ENCODE peak calls at places on chromosomes 3 and 15, in nine cellular contexts. O is gastrocnemius medialis, U is stomach, X is WERI-Rb-1, D is cardiac fibroblast, H is psoas muscle, W is ovary, I is fibroblast of the aortic adventitia, E is endodermal cell. A is an unnamed sample.

GRCh38 chr3:114442251-114442650 is 148.4 kb downstream of the TIGIT start:
- DNase-seq in O (no peak), U (no peak), X (no peak), D (peak; percentile 54), H (no peak), W (no peak), I (peak; percentile 57), E (no peak), A (no peak)

GRCh38 chr3:107242579-107242978 is 134.7 kb upstream of the CCDC54 start:
- DNase-seq in O (no peak), U (no peak), X (no peak), D (no peak), H (no peak), W (no peak), I (no peak), E (no peak), A (no peak)

GRCh38 chr3:167684389-167684993 is 30.7 kb upstream of the WDR49 start:
- DNase-seq in O (no peak), U (no peak), X (peak; percentile 35), D (peak; percentile 81), H (no peak), W (no peak), I (peak; percentile 73), E (peak; percentile 82), A (peak; percentile 16)

GRCh38 chr3:13112521-13113345 is 39.5 kb upstream of the IQSEC1 start:
- DNase-seq in O (no peak), U (no peak), X (peak; percentile 5), D (no peak), H (no peak), W (no peak), I (no peak), E (no peak), A (no peak)

GRCh38 chr15:94963953-94964352 is 732.6 kb downstream of the MCTP2 start:
- DNase-seq in O (no peak), U (no peak), X (no peak), D (no peak), H (no peak), W (no peak), I (no peak), E (no peak), A (no peak)

GRCh38 chr3:38538773-38539353 is 42.7 kb downstream of the EXOG start:
- DNase-seq in O (no peak), U (no peak), X (no peak), D (no peak), H (no peak), W (no peak), I (no peak), E (no peak), A (no peak)

GRCh38 chr3:27532426-27532825 is 48.2 kb upstream of the SLC4A7 start:
- DNase-seq in O (no peak), U (no peak), X (no peak), D (no peak), H (no peak), W (no peak), I (no peak), E (peak; percentile 60), A (no peak)

GRCh38 chr3:48655586-48655985 is 7.1 kb downstream of the CELSR3 start:
- DNase-seq in O (no peak), U (no peak), X (no peak), D (no peak), H (no peak), W (no peak), I (no peak), E (no peak), A (no peak)

GRCh38 chr3:168752339-168752738 is 656.6 kb upstream of the GOLIM4 start:
- DNase-seq in O (no peak), U (no peak), X (no peak), D (no peak), H (no peak), W (no peak), I (no peak), E (no peak), A (no peak)

GRCh38 chr3:80688814-80689213 is 921.0 kb upstream of the ROBO1 start:
- DNase-seq in O (no peak), U (no peak), X (no peak), D (peak; percentile 61), H (no peak), W (no peak), I (peak; percentile 25), E (no peak), A (peak; percentile 5)

GRCh38 chr3:153277029-153277428 is 115.0 kb downstream of the RAP2B start:
- DNase-seq in O (no peak), U (no peak), X (no peak), D (peak; percentile 56), H (no peak), W (no peak), I (no peak), E (no peak), A (no peak)

GRCh38 chr3:49412632-49413337 is 562 bp downstream of the TCTA start:
- DNase-seq in O (no peak), U (no peak), X (no peak), D (no peak), H (no peak), W (no peak), I (peak; percentile 19), E (no peak), A (no peak)

GRCh38 chr3:14285526-14285925 is 106.9 kb downstream of the LSM3 start:
- DNase-seq in O (no peak), U (no peak), X (peak; percentile 99), D (no peak), H (no peak), W (no peak), I (no peak), E (no peak), A (no peak)

GRCh38 chr3:160372780-160373179 is 26.2 kb downstream of the IFT80 start:
- DNase-seq in O (no peak), U (no peak), X (no peak), D (peak; percentile 71), H (no peak), W (no peak), I (peak; percentile 59), E (no peak), A (no peak)

GRCh38 chr3:4994144-4994730 is 15.0 kb downstream of the BHLHE40 start:
- DNase-seq in O (no peak), U (no peak), X (peak; percentile 60), D (peak; percentile 88), H (no peak), W (no peak), I (peak; percentile 41), E (peak; percentile 22), A (no peak)

GRCh38 chr3:191473766-191474198 is 12.8 kb downstream of the PYDC2 start:
- DNase-seq in O (no peak), U (no peak), X (no peak), D (no peak), H (no peak), W (no peak), I (no peak), E (no peak), A (no peak)

DNA sequence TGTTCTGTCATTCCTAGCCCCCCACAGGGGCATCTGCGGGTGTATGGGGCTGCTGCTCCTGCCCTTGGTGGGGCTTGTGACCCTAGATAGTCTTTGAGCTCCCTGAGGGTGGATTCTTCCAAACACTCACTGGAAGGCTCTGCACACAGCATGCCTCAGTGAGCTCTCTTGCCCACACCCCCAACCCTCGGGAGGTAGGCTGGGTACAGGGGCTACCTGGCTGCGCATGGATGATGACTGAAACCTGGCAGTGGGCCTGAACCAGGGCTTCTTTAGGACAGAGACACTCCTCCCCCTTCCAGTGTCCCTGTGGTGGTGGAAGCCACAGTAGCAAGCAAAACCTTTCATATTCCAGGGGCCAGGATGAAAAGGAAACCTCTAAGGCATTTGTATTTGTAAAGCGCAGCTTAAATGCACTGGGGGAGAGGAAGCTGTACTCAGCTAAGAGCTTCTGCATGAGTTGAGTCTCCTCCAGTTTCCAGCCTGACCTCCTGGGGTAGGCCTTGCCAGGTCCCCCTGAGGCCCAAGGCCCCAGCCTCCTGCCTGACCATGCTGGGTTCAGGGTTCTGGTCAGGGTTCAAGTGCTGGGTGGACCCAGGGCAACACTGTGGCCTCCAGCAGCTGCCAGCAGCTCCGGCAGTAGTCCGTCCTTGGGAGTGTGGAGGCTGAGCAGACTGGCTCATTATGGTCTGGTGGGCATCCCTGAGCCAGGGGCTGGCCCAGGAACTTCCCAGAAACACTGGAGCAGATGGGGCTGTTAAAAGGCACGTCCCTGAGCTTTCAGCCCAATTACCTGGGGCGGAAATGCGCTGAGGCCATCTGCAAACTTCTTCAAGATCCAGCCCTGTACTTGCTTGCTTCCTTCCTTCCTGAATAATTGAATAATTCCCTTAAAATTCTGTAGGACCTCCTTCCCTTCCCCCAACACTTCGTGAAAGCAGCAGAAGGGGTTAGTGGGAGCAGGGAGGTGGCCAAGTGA is 89.7 kb downstream of the HMG20A start:
- DNase-seq in O (no peak), U (no peak), X (no peak), D (no peak), H (no peak), W (no peak), I (no peak), E (peak; percentile 75), A (no peak)
- H3K4me3 ChIP-seq in O (no peak overlapping the region), U (no peak overlapping the region), X (no peak overlapping the region), D (no peak overlapping the region), H (no peak overlapping the region), W (no peak overlapping the region), I (no peak overlapping the region), E (no peak overlapping the region), A (no peak overlapping the region)

DNA sequence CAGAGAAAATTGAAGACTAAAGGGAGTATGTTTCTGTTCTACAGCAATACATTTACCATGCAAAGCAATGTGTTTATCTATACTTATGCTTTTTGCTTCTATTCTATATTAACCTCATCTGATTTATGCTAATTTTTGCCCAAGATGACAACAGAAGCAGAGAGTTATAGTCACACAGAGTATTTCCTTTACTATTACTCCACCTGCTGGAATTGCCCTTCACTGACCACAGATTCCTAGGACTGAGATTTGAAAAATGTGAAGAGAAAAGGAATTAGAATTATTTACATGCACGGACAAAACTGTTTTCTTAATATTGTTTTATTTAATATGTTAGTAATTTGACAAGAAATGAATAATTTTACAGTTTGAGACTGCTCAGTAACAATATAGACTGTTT is 745.6 kb downstream of the VGLL3 start:
- DNase-seq in O (no peak), U (no peak), X (no peak), D (no peak), H (no peak), W (no peak), I (no peak), E (no peak), A (no peak)
- TF ChIP-seq CTCF in O (no peak), U (no peak), X (peak; percentile 20), D (no peak), H (no peak), W (no peak), I (no peak), E (peak; percentile 87), A (peak; percentile 72)

GRCh38 chr3:128075516-128076464 is 23.6 kb downstream of the SEC61A1 start:
- DNase-seq in O (peak; percentile 61), U (peak; percentile 93), X (peak; percentile 84), D (peak; percentile 86), H (peak; percentile 89), W (peak; percentile 95), I (peak; percentile 87), E (peak; percentile 98), A (peak; percentile 31)
- H3K4me3 ChIP-seq in O (peak overlapping the region; percentile 62), U (peak overlapping the region; percentile 46), X (peak overlapping the region; percentile 47), D (peak overlapping the region; percentile 36), H (peak overlapping the region; percentile 70), W (peak overlapping the region; percentile 32), I (peak overlapping the region; percentile 51), E (peak overlapping the region; percentile 79), A (peak overlapping the region; percentile 41)

DNA sequence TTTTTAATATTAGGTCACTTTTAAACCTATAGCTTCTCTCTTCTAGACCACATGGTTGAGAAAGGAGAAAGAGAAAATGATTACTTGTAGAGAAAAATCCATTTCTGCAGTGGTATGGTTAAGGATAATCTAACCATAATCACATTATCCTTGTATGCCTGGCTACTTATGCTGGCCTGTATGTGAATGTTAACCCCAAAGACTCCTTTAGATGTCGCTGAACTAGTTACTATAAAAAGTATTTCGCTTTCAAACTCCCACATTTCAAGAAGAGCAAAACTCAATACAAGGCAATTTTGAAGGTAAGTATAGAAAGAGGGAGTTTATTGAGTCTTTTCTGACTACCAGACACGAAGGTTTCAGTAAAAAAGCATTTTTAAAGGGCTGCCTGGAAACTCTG is 2.2 kb downstream of the KCTD6 start:
- DNase-seq in O (no peak), U (no peak), X (no peak), D (no peak), H (no peak), W (no peak), I (no peak), E (no peak), A (no peak)
- TF ChIP-seq CTCF in O (no peak), U (no peak), X (no peak), D (no peak), H (no peak), W (no peak), I (no peak), E (no peak), A (no peak)

A was measured in retinal pigment epithelial cell.